ENCODE peak calls at places on chromosomes 1 and 21, in eight cellular contexts. T, O, I, P, J, Z, D and U are unnamed samples.

GRCh38 chr21:21205604-21206003 is 207.4 kb downstream of the NCAM2 start:
- ATAC-seq in I (no peak), Z (no peak), P (no peak), O (no peak), J (no peak), T (no peak), D (no peak), U (no peak)

GRCh38 chr1:94425821-94426484 is 7.8 kb downstream of the ABCD3 start:
- ATAC-seq in P (no peak), T (no peak), Z (no peak), J (peak), I (no peak), D (no peak), O (no peak), U (no peak)

GRCh38 chr1:172883844-172884243 is 166.9 kb downstream of the TNFSF18 start:
- ATAC-seq in I (peak), O (no peak), J (no peak), D (no peak), P (peak), T (peak), Z (no peak), U (no peak)

GRCh38 chr1:39146681-39147080 is 57.8 kb upstream of the MACF1 start:
- ATAC-seq in P (no peak), T (no peak), Z (no peak), J (no peak), I (no peak), O (no peak), D (no peak), U (no peak)

GRCh38 chr1:151187205-151187604 is 2.8 kb downstream of the VPS72 start:
- ATAC-seq in I (no peak), T (no peak), O (no peak), J (no peak), Z (no peak), P (no peak), D (no peak), U (no peak)

GRCh38 chr21:22355949-22356348 is 1357.7 kb downstream of the NCAM2 start:
- ATAC-seq in D (no peak), O (no peak), Z (peak), J (no peak), P (no peak), I (no peak), T (no peak), U (no peak)

GRCh38 chr1:227486559-227486958 is 76.8 kb upstream of the ZNF678 start:
- ATAC-seq in J (no peak), T (no peak), Z (no peak), D (no peak), I (no peak), O (no peak), P (no peak), U (no peak)

GRCh38 chr1:207032528-207033017 is at the start of gene C1orf116:
- ATAC-seq in J (peak), D (peak), P (no peak), I (no peak), T (no peak), O (peak), Z (peak), U (no peak)

GRCh38 chr21:46031484-46031883 is 49.9 kb downstream of the COL6A1 start:
- ATAC-seq in J (no peak), I (peak), D (no peak), O (no peak), Z (no peak), T (no peak), P (no peak), U (no peak)

GRCh38 chr1:67817319-67817718 is 15.9 kb downstream of the GNG12 start:
- ATAC-seq in O (no peak), J (no peak), I (no peak), Z (no peak), T (no peak), P (no peak), D (peak), U (peak)

GRCh38 chr1:20371883-20372282 is 81.2 kb downstream of the VWA5B1 start:
- ATAC-seq in J (no peak), I (no peak), Z (no peak), P (no peak), D (no peak), O (no peak), T (peak), U (no peak)

GRCh38 chr1:161215079-161215478 is at the start of gene FCER1G:
- ATAC-seq in I (peak), J (no peak), D (peak), Z (no peak), O (no peak), T (no peak), P (peak), U (peak)

GRCh38 chr1:190479028-190479427 is 1.4 kb upstream of the BRINP3 start:
- ATAC-seq in T (no peak), J (no peak), I (no peak), O (no peak), D (no peak), P (no peak), Z (no peak), U (no peak)

GRCh38 chr21:44999428-44999971 is 59.7 kb downstream of the SLX9 start:
- ATAC-seq in I (no peak), D (no peak), P (no peak), O (no peak), Z (no peak), J (no peak), T (no peak), U (no peak)

GRCh38 chr1:113434081-113434873 is 44.0 kb downstream of the MAGI3 start:
- ATAC-seq in O (no peak), Z (no peak), P (no peak), T (no peak), I (no peak), D (no peak), J (peak), U (no peak)